ENCODE peak calls at places on chromosomes 1 and 21, in five cellular contexts. T, Y, K, F and R are unnamed samples.

GRCh38 chr1:60055336-60055735 is 18.2 kb downstream of the C1orf87 start:
- DNase-seq in T (no peak), Y (no peak), K (no peak), F (no peak), R (no peak)

GRCh38 chr1:167126317-167126716 is 32.4 kb downstream of the STYXL2 start:
- DNase-seq in T (no peak), Y (no peak), K (no peak), F (no peak), R (no peak)

GRCh38 chr1:223811634-223812101 is 34.1 kb downstream of the TP53BP2 start:
- DNase-seq in T (no peak), Y (no peak), K (peak; percentile 51), F (peak; percentile 76), R (no peak)

GRCh38 chr1:221503268-221503667 is 238.6 kb downstream of the DUSP10 start:
- DNase-seq in T (no peak), Y (no peak), K (no peak), F (no peak), R (no peak)

GRCh38 chr1:6162341-6162740 is 17.8 kb downstream of the CHD5 start:
- DNase-seq in T (no peak), Y (no peak), K (no peak), F (no peak), R (no peak)

GRCh38 chr21:37145635-37146111 is 72.6 kb downstream of the TTC3 start:
- DNase-seq in T (no peak), Y (no peak), K (no peak), F (peak; percentile 7), R (no peak)

GRCh38 chr1:225812488-225813249 is 2.7 kb downstream of the EPHX1 start:
- DNase-seq in T (no peak), Y (no peak), K (no peak), F (peak; percentile 30), R (no peak)

GRCh38 chr1:33985166-33985565 is 121.3 kb downstream of the HMGB4 start:
- DNase-seq in T (no peak), Y (no peak), K (no peak), F (peak; percentile 90), R (no peak)

GRCh38 chr1:59107516-59107915 is 189.4 kb upstream of the FGGY start:
- DNase-seq in T (no peak), Y (no peak), K (no peak), F (peak; percentile 49), R (no peak)

GRCh38 chr1:37807220-37807554 is 403 bp upstream of the C1orf122 start:
- DNase-seq in T (no peak), Y (no peak), K (no peak), F (no peak), R (no peak)

GRCh38 chr1:73205294-73205973 is 923.1 kb upstream of the NEGR1 start:
- DNase-seq in T (no peak), Y (no peak), K (no peak), F (no peak), R (no peak)

GRCh38 chr1:24437631-24438396 is 22.2 kb downstream of the NIPAL3 start:
- DNase-seq in T (no peak), Y (no peak), K (no peak), F (peak; percentile 61), R (no peak)

GRCh38 chr1:12549106-12549459 is 68.9 kb downstream of the DHRS3 start:
- DNase-seq in T (no peak), Y (no peak), K (peak; percentile 50), F (no peak), R (no peak)

GRCh38 chr1:226884116-226884515 is 13.7 kb downstream of the PSEN2 start:
- DNase-seq in T (no peak), Y (no peak), K (no peak), F (no peak), R (no peak)

GRCh38 chr1:226887006-226887405 is 16.6 kb downstream of the PSEN2 start:
- DNase-seq in T (no peak), Y (no peak), K (no peak), F (no peak), R (no peak)

GRCh38 chr1:226884966-226885820 is 14.8 kb downstream of the PSEN2 start:
- DNase-seq in T (no peak), Y (no peak), K (no peak), F (no peak), R (no peak)

GRCh38 chr1:226888021-226888420 is 17.6 kb downstream of the PSEN2 start:
- DNase-seq in T (no peak), Y (no peak), K (no peak), F (no peak), R (no peak)

GRCh38 chr1:226886142-226886901 is 15.9 kb downstream of the PSEN2 start:
- DNase-seq in T (no peak), Y (no peak), K (no peak), F (no peak), R (no peak)
- TF ChIP-seq CTCF in T (no peak), Y (no peak), K (no peak), F (no peak), R (no peak)

GRCh38 chr1:207651583-207651982 is 6.7 kb downstream of the CR1L start:
- DNase-seq in T (no peak), Y (no peak), K (no peak), F (no peak), R (no peak)

GRCh38 chr1:207658904-207659485 is 14.1 kb downstream of the CR1L start:
- DNase-seq in T (no peak), Y (no peak), K (no peak), F (no peak), R (no peak)

GRCh38 chr1:207649865-207650580 is 5.1 kb downstream of the CR1L start:
- DNase-seq in T (no peak), Y (no peak), K (no peak), F (no peak), R (no peak)

GRCh38 chr1:207658408-207658807 is 13.5 kb downstream of the CR1L start:
- DNase-seq in T (no peak), Y (no peak), K (no peak), F (no peak), R (no peak)

DNA sequence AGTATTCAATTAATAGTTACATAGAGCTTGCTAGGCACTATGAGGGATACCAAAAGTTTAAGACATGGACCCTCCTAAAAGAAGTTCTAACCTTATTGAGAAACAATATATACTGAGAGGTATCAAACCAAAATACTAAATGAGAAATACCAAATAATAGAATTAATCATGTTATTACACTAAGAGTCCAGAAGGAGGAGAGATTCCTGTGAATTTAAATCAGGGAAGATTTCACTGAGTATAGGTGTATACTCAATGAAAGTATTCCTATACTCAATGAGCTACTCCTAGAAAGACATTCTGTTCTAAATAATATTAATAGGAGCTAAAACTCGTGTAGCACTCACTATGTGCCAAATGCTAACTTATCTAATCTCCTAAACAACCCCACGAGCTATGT is 9.4 kb downstream of the CR1L start:
- DNase-seq in T (no peak), Y (no peak), K (peak; percentile 8), F (peak; percentile 15), R (no peak)
- TF ChIP-seq CTCF in T (no peak), Y (no peak), K (peak; percentile 45), F (peak; percentile 33), R (peak; percentile 23)

GRCh38 chr21:41810597-41810932 is 43.7 kb upstream of the RIPK4 start:
- DNase-seq in T (no peak), Y (no peak), K (no peak), F (no peak), R (no peak)
- TF ChIP-seq CTCF in T (no peak), Y (no peak), K (no peak), F (no peak), R (no peak)

DNA sequence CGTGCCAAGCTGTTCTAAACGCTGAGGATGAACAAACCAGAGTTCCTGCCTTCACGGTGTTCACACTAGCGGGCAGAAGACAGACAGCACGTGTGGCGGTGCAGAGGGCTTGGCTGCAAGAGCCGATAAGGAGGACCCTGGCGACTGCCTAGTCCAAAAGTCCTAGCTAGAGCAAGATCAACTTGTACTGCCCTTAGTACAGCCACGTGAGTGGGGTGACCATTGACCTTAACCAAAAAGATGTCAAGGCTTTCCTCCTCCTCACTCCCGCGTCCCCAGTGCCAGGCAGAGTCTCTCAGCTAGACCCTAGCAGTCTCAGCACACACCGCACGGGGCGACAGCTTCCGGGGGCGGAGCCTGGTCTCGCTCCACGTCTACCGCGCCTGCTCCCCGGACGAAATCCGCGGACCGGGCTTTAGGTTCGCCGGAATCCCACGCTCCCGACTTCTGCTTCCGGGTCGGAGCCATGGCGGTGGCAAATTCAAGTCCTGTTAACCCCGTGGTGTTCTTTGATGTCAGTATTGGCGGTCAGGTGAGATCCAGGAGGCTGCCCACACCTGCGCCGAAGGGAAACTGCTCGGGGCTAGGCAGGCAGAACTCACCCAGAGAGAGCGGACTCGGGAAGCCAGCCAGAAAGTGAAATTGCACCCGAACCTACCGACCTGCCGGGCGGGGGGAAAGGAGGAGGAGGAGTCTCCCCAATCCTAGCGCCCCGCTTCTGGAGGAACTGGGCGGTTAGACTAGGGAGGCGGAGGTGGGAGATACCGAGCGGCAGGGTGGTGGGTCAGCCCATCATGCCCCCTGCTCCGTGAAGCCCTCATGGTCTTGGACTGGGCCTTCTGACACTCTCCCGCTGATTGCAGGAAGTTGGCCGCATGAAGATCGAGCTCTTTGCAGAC is at the start of gene PPIH:
- DNase-seq in T (peak; percentile 97), Y (peak; percentile 92), K (peak; percentile 90), F (peak; percentile 86), R (peak; percentile 84)
- TF ChIP-seq CTCF in T (peak; percentile 24), Y (no peak), K (no peak), F (peak; percentile 42), R (no peak)

GRCh38 chr1:227465256-227465655 is 98.1 kb upstream of the ZNF678 start:
- DNase-seq in T (no peak), Y (no peak), K (no peak), F (no peak), R (no peak)
- TF ChIP-seq CTCF in T (no peak), Y (no peak), K (no peak), F (no peak), R (no peak)

GRCh38 chr1:15722411-15722810 is 13.6 kb upstream of the SLC25A34 start:
- DNase-seq in T (no peak), Y (no peak), K (no peak), F (no peak), R (no peak)

GRCh38 chr1:15722836-15723542 is 13.1 kb upstream of the SLC25A34 start:
- DNase-seq in T (no peak), Y (no peak), K (no peak), F (peak; percentile 15), R (no peak)

GRCh38 chr1:15718199-15718601 is 17.9 kb upstream of the SLC25A34 start:
- DNase-seq in T (no peak), Y (no peak), K (no peak), F (no peak), R (no peak)

GRCh38 chr1:15719721-15720120 is 16.3 kb upstream of the SLC25A34 start:
- DNase-seq in T (peak; percentile 11), Y (no peak), K (no peak), F (no peak), R (no peak)

DNA sequence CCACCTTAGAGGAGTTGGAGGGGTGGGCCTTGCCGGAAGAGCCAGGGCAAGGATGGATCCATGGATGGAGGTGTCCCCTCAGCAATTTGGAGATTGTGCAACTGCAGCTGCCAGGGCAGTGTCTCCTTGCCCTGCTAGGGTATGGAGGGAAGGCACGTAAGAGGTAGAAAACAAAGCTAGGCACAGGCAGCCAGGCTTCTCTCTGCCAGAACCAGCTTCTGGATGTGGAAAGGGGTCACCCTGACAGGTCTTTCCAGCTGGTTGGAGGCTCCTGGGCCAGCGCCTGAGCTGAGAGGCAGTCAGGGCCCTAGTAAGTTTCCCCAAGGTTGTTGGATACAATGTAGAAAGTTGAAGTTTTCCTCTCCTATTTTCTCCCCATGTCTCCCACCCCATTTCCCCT is 15.2 kb upstream of the SLC25A34 start:
- DNase-seq in T (no peak), Y (no peak), K (no peak), F (no peak), R (no peak)
- TF ChIP-seq CTCF in T (no peak), Y (no peak), K (no peak), F (no peak), R (no peak)